ENCODE peak calls at places on chromosome 17, in five cellular contexts. B is neural progenitor cell, V is H9, L is MM.1S, E is GM12878. R is an unnamed sample.

GRCh38 chr17:37485938-37486570 is 3.6 kb upstream of the DUSP14 start:
- DNase-seq in L (no peak), B (no peak), V (no peak), E (no peak), R (no peak)

GRCh38 chr17:65523853-65524664 is 37.4 kb downstream of the AXIN2 start:
- DNase-seq in V (no peak), L (no peak), E (no peak), B (no peak), R (peak; percentile 56)

GRCh38 chr17:50421308-50422031 is 4.5 kb upstream of the ACSF2 start:
- DNase-seq in E (no peak), L (peak; percentile 49), V (no peak), B (no peak), R (peak; percentile 42)

GRCh38 chr17:73760186-73760758 is 116.0 kb upstream of the SDK2 start:
- DNase-seq in L (no peak), B (peak; percentile 64), E (no peak), V (peak; percentile 93), R (no peak)

GRCh38 chr17:63525190-63525946 is 2.2 kb downstream of the KCNH6 start:
- DNase-seq in V (no peak), L (no peak), B (no peak), E (no peak), R (no peak)

GRCh38 chr17:61384384-61385090 is 15.1 kb upstream of the TBX2 start:
- DNase-seq in B (no peak), V (no peak), E (no peak), L (no peak), R (no peak)

GRCh38 chr17:72386619-72387237 is 265.9 kb downstream of the SOX9 start:
- DNase-seq in V (no peak), L (no peak), E (no peak), B (no peak), R (no peak)

GRCh38 chr17:6696906-6697305 is 16.3 kb downstream of the SLC13A5 start:
- DNase-seq in V (no peak), B (no peak), E (no peak), L (no peak), R (no peak)

GRCh38 chr17:10987786-10988185 is 149.9 kb upstream of the PIRT start:
- DNase-seq in E (no peak), B (no peak), V (peak; percentile 12), L (no peak), R (no peak)

GRCh38 chr17:36657763-36658490 is 56.5 kb downstream of the MRM1 start:
- DNase-seq in E (no peak), B (peak; percentile 76), L (no peak), V (peak; percentile 76), R (peak; percentile 9)

GRCh38 chr17:53058031-53058430 is 764.7 kb upstream of the KIF2B start:
- DNase-seq in B (no peak), L (no peak), E (no peak), V (no peak), R (no peak)

GRCh38 chr17:63173903-63174302 is 207.9 kb downstream of the TANC2 start:
- DNase-seq in E (no peak), V (no peak), L (no peak), B (no peak), R (no peak)

GRCh38 chr17:63170795-63171194 is 204.8 kb downstream of the TANC2 start:
- DNase-seq in B (no peak), L (no peak), V (no peak), E (no peak), R (no peak)

GRCh38 chr17:6599364-6599763 is 41.1 kb downstream of the KIAA0753 start:
- DNase-seq in L (no peak), V (no peak), B (no peak), E (no peak), R (no peak)

GRCh38 chr17:65593870-65594584 is 32.6 kb upstream of the AXIN2 start:
- DNase-seq in L (no peak), V (peak; percentile 69), B (peak; percentile 59), E (no peak), R (peak; percentile 34)

GRCh38 chr17:34615326-34615725 is 35.9 kb downstream of the TMEM132E start:
- DNase-seq in V (no peak), E (no peak), B (no peak), L (no peak), R (no peak)

GRCh38 chr17:72761893-72762622 is 330.4 kb downstream of the SLC39A11 start:
- DNase-seq in L (no peak), V (no peak), E (no peak), B (no peak), R (no peak)

GRCh38 chr17:40799859-40800258 is at the start of gene KRT28:
- DNase-seq in L (no peak), V (no peak), B (no peak), E (no peak), R (no peak)

GRCh38 chr17:48132375-48132774 is 24.8 kb downstream of the SNX11 start:
- DNase-seq in B (no peak), E (no peak), V (no peak), L (no peak), R (no peak)

GRCh38 chr17:38815576-38816193 is 9.4 kb downstream of the CWC25 start:
- DNase-seq in B (no peak), L (no peak), V (no peak), E (no peak), R (no peak)

GRCh38 chr17:16972346-16972745 is 428 bp upstream of the TNFRSF13B start:
- DNase-seq in B (no peak), E (no peak), L (no peak), V (peak; percentile 19), R (no peak)

GRCh38 chr17:75404739-75405364 is 626 bp downstream of the GRB2 start:
- DNase-seq in E (no peak), L (peak; percentile 55), B (peak; percentile 68), V (peak; percentile 62), R (peak; percentile 66)

GRCh38 chr17:48382989-48383388 is 47.0 kb downstream of the SKAP1 start:
- DNase-seq in E (no peak), L (no peak), B (no peak), V (no peak), R (no peak)

GRCh38 chr17:80839401-80839800 is 152.2 kb upstream of the CHMP6 start:
- DNase-seq in L (no peak), E (no peak), V (no peak), B (no peak), R (no peak)

GRCh38 chr17:31533546-31534155 is 142.2 kb downstream of the RAB11FIP4 start:
- DNase-seq in V (peak; percentile 79), L (no peak), B (peak; percentile 66), E (no peak), R (peak; percentile 32)

GRCh38 chr17:38898812-38899348 is 26.5 kb upstream of the LASP1NB start:
- DNase-seq in L (peak; percentile 95), E (peak; percentile 64), V (no peak), B (no peak), R (peak; percentile 88)

GRCh38 chr17:37176683-37177082 is 199.1 kb upstream of the C17orf78 start:
- DNase-seq in V (no peak), E (no peak), B (no peak), L (no peak), R (no peak)

GRCh38 chr17:19238167-19238505 is 970 bp downstream of the EPN2 start:
- DNase-seq in E (no peak), L (peak; percentile 10), B (peak; percentile 65), V (peak; percentile 58), R (no peak)

GRCh38 chr17:15918661-15919259 is 26.2 kb upstream of the ADORA2B start:
- DNase-seq in B (no peak), V (no peak), E (no peak), L (no peak), R (no peak)

GRCh38 chr17:15918261-15918660 is 26.7 kb upstream of the ADORA2B start:
- DNase-seq in L (no peak), E (no peak), B (no peak), V (no peak), R (no peak)

GRCh38 chr17:15917021-15917438 is 27.9 kb upstream of the ADORA2B start:
- DNase-seq in E (no peak), B (no peak), V (no peak), L (no peak), R (no peak)

GRCh38 chr17:15915996-15916395 is 28.9 kb upstream of the ADORA2B start:
- DNase-seq in V (no peak), B (no peak), L (no peak), E (no peak), R (no peak)

DNA sequence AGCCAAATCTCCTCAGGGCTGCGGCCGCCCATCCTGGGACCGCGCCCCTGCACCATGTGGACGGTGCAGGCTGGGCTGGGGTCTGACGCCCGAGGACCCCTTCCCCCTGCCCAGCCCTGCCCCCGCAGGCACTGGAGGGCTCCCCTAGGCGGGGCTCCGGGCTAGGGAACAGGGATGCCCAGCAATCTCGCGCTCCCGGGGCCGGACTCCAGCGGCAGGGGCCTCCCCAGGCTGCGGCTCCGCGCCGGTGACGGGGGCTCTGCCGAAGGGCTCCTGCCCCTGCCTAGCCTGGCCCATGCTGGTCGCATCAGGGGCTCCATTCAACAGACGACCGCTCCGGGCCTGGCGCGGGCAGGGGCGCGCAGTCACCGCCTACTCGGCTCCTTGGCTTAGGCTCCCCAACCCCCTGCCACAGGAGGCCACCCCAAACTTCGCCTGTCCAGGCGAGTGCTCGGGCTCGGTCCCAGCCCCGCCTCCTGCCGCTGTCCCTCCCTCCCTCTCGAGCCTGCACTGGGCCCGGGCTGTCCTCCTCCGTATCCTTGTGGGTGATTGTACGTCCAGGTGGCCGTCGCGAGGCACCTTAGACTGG is 27.4 kb upstream of the ADORA2B start:
- DNase-seq in E (no peak), L (no peak), V (peak; percentile 72), B (no peak), R (no peak)
- H3K4me2 ChIP-seq in E (no peak overlapping the region), L (no peak overlapping the region), V (no peak overlapping the region), B (peak overlapping the region; percentile 22), R (no peak overlapping the region)

DNA sequence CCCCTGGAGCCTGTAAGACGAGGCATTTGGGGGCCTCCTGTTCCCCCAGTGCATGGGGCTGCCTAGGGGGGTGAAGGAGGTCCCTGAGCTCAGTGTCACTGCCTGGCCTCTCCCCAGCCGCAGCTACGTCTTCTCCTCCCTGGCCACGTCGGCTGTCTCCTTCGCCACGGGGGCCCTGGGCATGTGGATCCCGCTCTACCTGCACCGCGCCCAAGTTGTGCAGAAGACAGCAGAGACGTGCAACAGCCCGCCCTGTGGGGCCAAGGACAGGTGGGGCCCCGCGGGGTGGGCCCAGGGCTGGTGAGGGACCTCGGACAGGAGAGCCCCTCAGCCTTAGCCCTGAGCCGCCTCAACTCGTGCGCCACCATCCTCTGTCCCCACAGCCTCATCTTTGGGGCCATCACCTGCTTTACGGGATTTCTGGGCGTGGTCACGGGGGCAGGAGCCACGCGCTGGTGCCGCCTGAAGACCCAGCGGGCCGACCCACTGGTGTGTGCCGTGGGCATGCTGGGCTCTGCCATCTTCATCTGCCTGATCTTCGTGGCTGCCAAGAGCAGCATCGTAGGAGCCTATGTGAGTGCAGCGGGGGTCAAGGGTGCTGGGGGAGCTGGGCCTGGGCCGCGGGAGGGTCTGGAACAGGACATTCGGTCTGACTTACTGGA is 22.2 kb downstream of the MYBBP1A start:
- DNase-seq in L (no peak), E (no peak), B (no peak), V (no peak), R (no peak)
- H3K4me2 ChIP-seq in L (no peak overlapping the region), E (no peak overlapping the region), B (no peak overlapping the region), V (no peak overlapping the region), R (no peak overlapping the region)

DNA sequence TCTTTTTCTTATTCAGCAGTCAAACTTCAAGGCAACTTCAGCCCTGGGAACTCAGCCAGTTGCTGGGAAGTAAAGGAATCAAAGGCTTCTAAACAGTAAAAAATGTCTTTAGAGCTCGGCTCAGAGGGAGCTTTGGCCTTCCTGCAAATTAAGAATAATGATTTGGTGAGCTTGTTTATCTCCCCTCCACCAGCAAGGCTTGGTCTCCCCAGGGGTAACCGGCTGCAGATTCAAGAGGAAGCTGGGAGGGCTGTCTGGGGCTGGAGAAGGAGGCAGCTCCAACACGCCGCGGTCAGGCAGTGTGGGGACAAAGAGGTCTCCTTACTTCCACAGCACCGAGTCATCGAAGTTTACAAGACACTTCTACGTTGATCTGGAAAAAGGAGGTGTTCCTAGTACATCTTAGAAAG is 17.8 kb upstream of the DOC2B start:
- DNase-seq in B (no peak), L (no peak), E (no peak), V (no peak), R (no peak)
- H3K4me2 ChIP-seq in B (peak overlapping the region; percentile 17), L (no peak overlapping the region), E (no peak overlapping the region), V (no peak overlapping the region), R (no peak overlapping the region)

GRCh38 chr17:78185981-78186688 is 717 bp downstream of the TK1 start:
- DNase-seq in L (peak; percentile 29), E (no peak), V (no peak), B (peak; percentile 42), R (peak; percentile 37)
- H3K4me2 ChIP-seq in L (peak overlapping the region; percentile 78), E (peak overlapping the region; percentile 40), V (peak overlapping the region; percentile 80), B (peak overlapping the region; percentile 97), R (peak overlapping the region; percentile 92)

R was measured in DND-41.